ENCODE peak calls at places on chromosomes 3 and 15, in five cellular contexts. C is progenitor cell of endocrine pancreas; P is esophagus muscularis mucosa; T is CD4-positive, alpha-beta T cell; I is left ventricle myocardium inferior. X is an unnamed sample.

GRCh38 chr3:74713977-74714376 is 99.5 kb upstream of the CNTN3 start:
- DNase-seq in C (no peak), T (no peak), P (no peak), I (no peak), X (no peak)

GRCh38 chr3:98855811-98856400 is 45.6 kb downstream of the DCBLD2 start:
- DNase-seq in P (no peak), I (no peak), C (no peak), T (no peak), X (peak)

GRCh38 chr3:112111785-112112402 is 21.2 kb downstream of the GCSAM start:
- DNase-seq in T (peak), P (no peak), C (peak), I (no peak), X (peak)

GRCh38 chr3:108471346-108471935 is 39.0 kb downstream of the MYH15 start:
- DNase-seq in P (no peak), I (no peak), C (no peak), T (no peak), X (peak)

GRCh38 chr3:26437678-26438077 is 184.9 kb upstream of the LRRC3B start:
- DNase-seq in I (no peak), C (no peak), T (no peak), P (no peak), X (peak)

GRCh38 chr3:149713730-149714654 is 38.3 kb downstream of the COMMD2 start:
- DNase-seq in P (no peak), I (no peak), T (no peak), C (no peak), X (no peak)

GRCh38 chr3:32972482-32973146 is 21.2 kb downstream of the CCR4 start:
- DNase-seq in P (no peak), T (no peak), C (no peak), I (no peak), X (no peak)

GRCh38 chr3:170584585-170585007 is 1.3 kb downstream of the SLC7A14 start:
- DNase-seq in I (peak), T (peak), P (no peak), C (peak), X (peak)

GRCh38 chr15:69979783-69980182 is 117.9 kb downstream of the TLE3 start:
- DNase-seq in T (no peak), P (no peak), C (no peak), I (no peak), X (no peak)

GRCh38 chr15:70339551-70340517 is 242.1 kb upstream of the TLE3 start:
- DNase-seq in I (no peak), C (no peak), T (no peak), P (peak), X (no peak)

GRCh38 chr3:30542897-30543296 is 63.5 kb upstream of the TGFBR2 start:
- DNase-seq in T (no peak), C (no peak), P (no peak), I (no peak), X (no peak)

GRCh38 chr3:78785004-78785403 is 982.8 kb downstream of the ROBO1 start:
- DNase-seq in C (no peak), P (no peak), I (no peak), T (no peak), X (no peak)

GRCh38 chr3:55406666-55407425 is 80.3 kb downstream of the WNT5A start:
- DNase-seq in P (no peak), T (no peak), C (no peak), I (no peak), X (peak)

GRCh38 chr3:16262195-16262594 is 2.5 kb downstream of the DPH3 start:
- DNase-seq in I (no peak), C (no peak), P (no peak), T (no peak), X (no peak)

GRCh38 chr3:151434151-151434890 is 26.5 kb downstream of the IGSF10 start:
- DNase-seq in T (no peak), P (no peak), I (no peak), C (no peak), X (peak)

GRCh38 chr3:71425491-71426071 is 157.9 kb downstream of the FOXP1 start:
- DNase-seq in T (no peak), I (no peak), C (no peak), P (no peak), X (peak)

GRCh38 chr3:50138266-50139230 is 16.6 kb upstream of the SEMA3F start:
- DNase-seq in I (no peak), T (no peak), C (no peak), P (no peak), X (peak)

GRCh38 chr3:55445551-55445950 is 41.6 kb downstream of the WNT5A start:
- DNase-seq in I (no peak), P (peak), T (no peak), C (no peak), X (no peak)

GRCh38 chr3:66989860-66990696 is 8.0 kb upstream of the KBTBD8 start:
- DNase-seq in I (no peak), P (no peak), C (no peak), T (no peak), X (peak)

GRCh38 chr15:59224474-59224873 is 17.8 kb downstream of the LDHAL6B start:
- DNase-seq in P (no peak), T (no peak), I (peak), C (no peak), X (no peak)

GRCh38 chr3:89419647-89420141 is 312.3 kb downstream of the EPHA3 start:
- DNase-seq in T (no peak), C (no peak), I (no peak), P (no peak), X (peak)

GRCh38 chr15:40454904-40455391 is 14.2 kb downstream of the BAHD1 start:
- DNase-seq in I (no peak), T (no peak), P (no peak), C (no peak), X (peak)

GRCh38 chr3:30156586-30157498 is 449.6 kb upstream of the TGFBR2 start:
- DNase-seq in I (no peak), C (no peak), T (no peak), P (no peak), X (peak)

GRCh38 chr3:40258555-40258954 is 51.0 kb upstream of the EIF1B start:
- DNase-seq in T (no peak), I (no peak), P (no peak), C (no peak), X (peak)

GRCh38 chr3:20108869-20109268 is 68.6 kb downstream of the KAT2B start:
- DNase-seq in C (no peak), T (no peak), P (no peak), I (no peak), X (no peak)

GRCh38 chr3:185401319-185401955 is 38.5 kb downstream of the MAP3K13 start:
- DNase-seq in I (no peak), C (no peak), T (no peak), P (peak), X (peak)

GRCh38 chr3:95905182-95905581 is 909.2 kb upstream of the EPHA6 start:
- DNase-seq in T (no peak), P (no peak), I (no peak), C (no peak), X (no peak)

GRCh38 chr15:77419050-77419835 is 661 bp downstream of the PEAK1 start:
- DNase-seq in I (peak), C (peak), T (peak), P (no peak), X (peak)
- TF ChIP-seq CTCF in I (peak), C (peak), T (no peak), P (peak), X (peak)

DNA sequence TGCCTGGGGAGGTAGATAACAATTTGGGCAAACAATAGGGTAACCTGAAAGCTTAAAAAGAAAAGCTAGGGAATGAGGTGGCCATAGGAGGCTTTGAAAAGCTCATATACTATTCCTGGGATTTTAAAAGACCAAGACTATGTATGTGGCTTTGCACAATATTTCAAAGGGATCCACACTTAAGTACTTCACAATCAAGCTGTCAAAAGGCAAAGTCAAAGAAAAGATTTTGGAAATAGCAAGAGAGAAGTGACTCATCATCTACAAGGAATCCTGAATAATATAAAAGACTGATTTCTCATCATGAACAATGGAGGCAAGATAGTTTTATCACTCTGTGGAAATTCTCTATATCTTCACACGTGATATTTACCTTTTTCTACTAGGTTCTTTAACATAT is 136.6 kb upstream of the PLXNA1 start:
- DNase-seq in T (no peak), P (no peak), C (no peak), I (no peak), X (peak)
- TF ChIP-seq CTCF in T (no peak), P (no peak), C (no peak), I (no peak), X (no peak)

DNA sequence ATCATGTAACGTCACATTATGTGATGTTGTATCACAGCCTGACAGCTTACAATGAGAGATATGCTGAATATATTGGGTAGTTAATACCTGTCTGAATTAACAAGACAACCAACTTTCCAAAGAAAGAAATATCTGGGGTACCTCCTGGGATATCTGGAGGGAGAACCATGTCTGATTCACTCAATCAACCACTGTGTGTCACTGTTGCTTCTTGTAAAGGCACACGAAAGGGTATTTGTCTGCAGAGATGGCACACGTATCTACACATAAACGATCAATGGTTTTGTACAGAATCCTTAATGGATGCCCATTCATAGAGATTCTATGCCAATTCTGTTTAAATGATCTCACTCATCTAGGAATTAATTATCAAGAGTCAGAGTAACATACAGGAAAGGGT is 252.1 kb upstream of the TMCO5A start:
- DNase-seq in P (no peak), I (no peak), C (no peak), T (no peak), X (peak)
- TF ChIP-seq CTCF in P (no peak), I (no peak), C (peak), T (no peak), X (peak)

GRCh38 chr3:43215684-43216336 is 70.5 kb upstream of the SNRK start:
- DNase-seq in I (no peak), C (no peak), T (no peak), P (peak), X (no peak)
- TF ChIP-seq CTCF in I (no peak), C (no peak), T (no peak), P (no peak), X (no peak)

GRCh38 chr15:73515520-73515919 is 72.6 kb downstream of the REC114 start:
- DNase-seq in T (no peak), C (no peak), I (no peak), P (no peak), X (no peak)
- TF ChIP-seq CTCF in T (no peak), C (no peak), I (no peak), P (no peak), X (no peak)

DNA sequence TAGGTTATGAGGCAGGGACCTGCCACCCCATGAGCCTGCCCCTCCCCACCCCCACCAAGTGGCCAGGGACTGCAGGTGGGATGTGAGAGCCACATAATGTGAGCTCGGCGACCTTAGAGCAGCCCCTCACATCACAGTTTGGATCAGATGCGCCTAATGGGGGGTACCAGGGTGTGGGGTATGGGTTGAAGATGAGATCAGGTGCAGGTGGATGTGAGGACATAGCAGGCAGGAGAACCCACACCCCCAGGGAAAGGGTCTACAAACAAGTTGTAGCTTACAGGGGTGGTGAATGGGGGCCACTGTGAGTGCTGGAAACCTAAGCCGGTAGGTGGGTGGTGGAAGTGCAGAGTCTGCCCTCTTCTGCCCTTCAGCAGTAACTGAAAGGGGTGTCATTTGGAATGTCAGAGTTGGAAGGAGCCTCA is 94.0 kb downstream of the CORO2B start:
- DNase-seq in T (no peak), I (no peak), C (no peak), P (no peak), X (peak)
- TF ChIP-seq CTCF in T (no peak), I (peak), C (peak), P (no peak), X (peak)

GRCh38 chr15:33654859-33655258 is 313.4 kb upstream of the CHRM5 start:
- DNase-seq in P (no peak), T (no peak), C (no peak), I (no peak), X (peak)
- TF ChIP-seq CTCF in P (no peak), T (no peak), C (no peak), I (no peak), X (no peak)

GRCh38 chr15:48833526-48833925 is 22.7 kb upstream of the CEP152 start:
- DNase-seq in C (no peak), T (no peak), P (no peak), I (no peak), X (peak)
- TF ChIP-seq CTCF in C (no peak), T (no peak), P (no peak), I (no peak), X (no peak)